ENCODE peak calls at places on chromosomes 5 and 9, in five cellular contexts. R is H1, X is colonic mucosa, U is HCT116, F is adipocyte. J is an unnamed sample.
A peak's percentile ranks its signal among the peaks of the same experiment; 100 is the strongest.

GRCh38 chr9:91024841-91025240 is 223.2 kb downstream of the SYK start:
- DNase-seq in R (no peak), X (no peak), U (no peak), F (no peak), J (no peak)

GRCh38 chr5:56039985-56040384 is 45.2 kb upstream of the IL6ST start:
- DNase-seq in F (no peak), X (no peak), U (no peak), R (no peak), J (peak; percentile 72)

GRCh38 chr9:18379073-18379811 is 94.7 kb upstream of the ADAMTSL1 start:
- DNase-seq in U (no peak), F (peak; percentile 77), X (no peak), R (no peak), J (peak; percentile 70)

GRCh38 chr9:115008536-115008935 is 78.1 kb upstream of the TNFSF8 start:
- DNase-seq in R (no peak), F (peak; percentile 86), X (no peak), U (no peak), J (no peak)

GRCh38 chr9:96048116-96048953 is 172.8 kb downstream of the ERCC6L2 start:
- DNase-seq in R (peak; percentile 66), X (no peak), U (no peak), F (no peak), J (peak; percentile 55)

GRCh38 chr9:23123048-23123632 is 676.5 kb downstream of the DMRTA1 start:
- DNase-seq in F (peak; percentile 71), X (no peak), U (no peak), R (peak; percentile 50), J (peak; percentile 55)

GRCh38 chr5:149839761-149840160 is 104.8 kb downstream of the PDE6A start:
- DNase-seq in R (no peak), F (no peak), U (no peak), X (no peak), J (no peak)

GRCh38 chr5:179205277-179205676 is 140.0 kb downstream of the ADAMTS2 start:
- DNase-seq in R (no peak), X (no peak), F (no peak), U (no peak), J (no peak)

GRCh38 chr5:139562847-139563246 is 1.7 kb downstream of the UBE2D2 start:
- DNase-seq in R (no peak), F (no peak), U (no peak), X (no peak), J (peak; percentile 21)

GRCh38 chr9:113973226-113973625 is 97.1 kb downstream of the ZNF618 start:
- DNase-seq in F (no peak), X (no peak), U (no peak), R (no peak), J (no peak)

GRCh38 chr9:109652112-109652511 is 127.9 kb upstream of the PALM2AKAP2 start:
- DNase-seq in R (no peak), X (no peak), U (no peak), F (peak; percentile 23), J (no peak)

GRCh38 chr9:75096796-75097195 is 8.5 kb downstream of the OSTF1 start:
- DNase-seq in X (no peak), U (no peak), R (no peak), F (no peak), J (no peak)

GRCh38 chr5:180644825-180645608 is 4.4 kb downstream of the FLT4 start:
- DNase-seq in R (peak; percentile 45), F (no peak), X (no peak), U (no peak), J (peak; percentile 93)

GRCh38 chr5:56402273-56403223 is 169.4 kb upstream of the ANKRD55 start:
- DNase-seq in F (no peak), R (no peak), X (no peak), U (no peak), J (no peak)

GRCh38 chr9:72065076-72065475 is 4.7 kb upstream of the C9orf57 start:
- DNase-seq in F (no peak), X (no peak), R (no peak), U (no peak), J (no peak)

GRCh38 chr5:68242743-68243142 is 27.2 kb downstream of the PIK3R1 start:
- DNase-seq in F (peak; percentile 67), U (no peak), R (no peak), X (no peak), J (peak; percentile 86)

GRCh38 chr9:138037140-138037539 is 159.6 kb downstream of the CACNA1B start:
- DNase-seq in X (peak; percentile 2), R (no peak), F (no peak), U (no peak), J (no peak)

GRCh38 chr5:111704452-111705085 is 52.4 kb downstream of the NREP start:
- DNase-seq in X (no peak), R (no peak), U (no peak), F (no peak), J (no peak)

GRCh38 chr5:77326142-77326541 is 115.7 kb downstream of the PDE8B start:
- DNase-seq in U (no peak), F (no peak), X (no peak), R (no peak), J (no peak)

GRCh38 chr5:28009526-28010025 is 971.2 kb upstream of the CDH9 start:
- DNase-seq in U (no peak), F (no peak), R (no peak), X (no peak), J (no peak)

GRCh38 chr5:24621809-24622208 is 23.0 kb downstream of the CDH10 start:
- DNase-seq in R (no peak), U (no peak), F (no peak), X (peak; percentile 18), J (no peak)

GRCh38 chr5:57937025-57937424 is 454.4 kb upstream of the ACTBL2 start:
- DNase-seq in F (peak; percentile 35), R (no peak), X (no peak), U (no peak), J (no peak)

GRCh38 chr9:73050887-73051550 is 98.2 kb upstream of the ALDH1A1 start:
- DNase-seq in R (no peak), X (no peak), U (peak; percentile 7), F (peak; percentile 55), J (no peak)

GRCh38 chr5:150778517-150779396 is at the start of gene SMIM3:
- DNase-seq in R (peak; percentile 86), F (peak; percentile 95), U (no peak), X (peak; percentile 84), J (peak; percentile 58)

GRCh38 chr5:53381-54174 is 38.4 kb upstream of the PLEKHG4B start:
- DNase-seq in F (peak; percentile 77), X (no peak), U (no peak), R (peak; percentile 94), J (no peak)
- H3K9ac ChIP-seq in F (no peak overlapping the region), X (no peak overlapping the region), U (no peak overlapping the region), R (peak overlapping the region; percentile 70), J (no peak overlapping the region)

DNA sequence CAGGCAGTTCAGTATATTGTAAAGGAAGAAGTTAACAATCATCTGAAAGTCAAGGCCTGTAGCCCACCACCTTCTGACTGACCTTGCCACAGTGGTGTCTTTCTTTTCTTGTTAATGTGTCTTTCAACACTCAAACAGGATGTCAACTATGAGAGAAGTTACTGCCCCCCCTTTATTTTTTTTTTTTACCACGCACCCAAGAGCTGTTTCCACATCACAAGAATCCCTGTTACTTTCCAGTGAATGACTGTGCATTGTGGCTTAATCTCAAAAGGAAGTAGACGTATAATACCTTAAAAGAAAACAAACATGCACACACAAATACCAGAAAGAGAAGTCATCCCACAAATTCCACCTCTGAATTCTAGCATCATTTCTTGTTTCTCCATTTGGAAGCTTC is 201.3 kb downstream of the EFNA5 start:
- DNase-seq in R (no peak), X (no peak), F (peak; percentile 84), U (peak; percentile 50), J (peak; percentile 96)
- H3K9ac ChIP-seq in R (no peak overlapping the region), X (no peak overlapping the region), F (no peak overlapping the region), U (no peak overlapping the region), J (peak overlapping the region; percentile 84)

GRCh38 chr9:134289241-134289875 is 36.9 kb upstream of the RXRA start:
- DNase-seq in F (no peak), U (no peak), R (no peak), X (no peak), J (no peak)
- H3K9ac ChIP-seq in F (no peak overlapping the region), U (no peak overlapping the region), R (no peak overlapping the region), X (no peak overlapping the region), J (no peak overlapping the region)

GRCh38 chr9:94783928-94784327 is 57.4 kb downstream of the AOPEP start:
- DNase-seq in F (peak; percentile 35), U (no peak), R (no peak), X (no peak), J (no peak)
- H3K9ac ChIP-seq in F (no peak overlapping the region), U (no peak overlapping the region), R (no peak overlapping the region), X (no peak overlapping the region), J (no peak overlapping the region)

GRCh38 chr5:103389846-103390245 is 131.3 kb downstream of the MACIR start:
- DNase-seq in U (no peak), F (no peak), R (no peak), X (no peak), J (no peak)
- H3K9ac ChIP-seq in U (no peak overlapping the region), F (no peak overlapping the region), R (no peak overlapping the region), X (no peak overlapping the region), J (no peak overlapping the region)

GRCh38 chr9:133144142-133144886 is 19.4 kb downstream of the GBGT1 start:
- DNase-seq in F (peak; percentile 83), X (peak; percentile 91), U (no peak), R (peak; percentile 94), J (peak; percentile 69)
- H3K9ac ChIP-seq in F (peak overlapping the region; percentile 75), X (peak overlapping the region; percentile 78), U (peak overlapping the region; percentile 45), R (peak overlapping the region; percentile 51), J (no peak overlapping the region)

DNA sequence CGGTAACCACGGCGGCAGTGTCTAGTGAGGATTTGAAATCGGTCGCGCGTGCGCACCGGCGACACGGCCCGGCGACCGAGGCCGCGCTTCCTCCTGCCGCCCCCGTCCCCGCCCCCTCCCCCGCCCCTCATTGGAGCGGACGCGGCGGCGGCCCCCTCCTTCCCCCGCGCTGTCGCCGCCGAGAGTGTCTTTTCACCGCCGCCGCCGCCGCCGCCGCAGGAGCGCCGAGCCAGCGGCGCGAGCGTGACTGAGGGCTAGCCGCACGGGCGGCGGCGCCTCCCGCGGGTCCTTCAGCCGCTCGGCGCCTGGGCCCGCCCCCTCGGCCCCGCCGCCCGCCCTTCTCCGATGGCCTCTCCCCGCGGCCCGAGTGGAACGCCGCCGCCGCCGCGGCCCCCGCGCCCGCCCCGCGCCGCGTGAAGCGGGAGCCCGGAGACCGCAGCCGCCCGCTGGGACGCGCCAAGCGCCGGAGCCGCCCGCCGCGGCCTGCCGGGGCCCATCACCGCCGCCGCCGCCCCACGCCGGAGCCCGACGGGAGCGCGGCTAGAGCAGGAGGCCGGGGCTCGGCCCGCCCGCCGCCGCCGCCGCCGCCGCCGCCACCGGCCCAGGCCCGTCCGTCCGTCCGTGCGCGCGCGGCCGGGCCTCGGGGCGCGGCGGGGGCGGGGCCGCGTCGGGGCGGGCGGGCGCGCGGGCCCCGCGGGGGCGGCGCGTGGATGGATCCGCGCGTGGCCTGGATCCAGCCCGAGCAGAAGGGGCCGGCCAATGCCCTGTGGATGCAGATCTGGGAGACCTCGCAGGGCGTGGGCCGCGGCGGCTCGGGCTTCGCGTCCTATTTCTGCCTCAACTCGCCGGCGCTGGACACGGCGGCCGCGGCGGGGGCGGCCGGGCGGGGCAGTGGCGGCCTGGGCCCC is at the start of gene TENT4A:
- DNase-seq in X (peak; percentile 40), U (no peak), F (peak; percentile 65), R (peak; percentile 55), J (no peak)
- H3K9ac ChIP-seq in X (peak within 1 kb of the TSS; percentile 87), U (peak within 1 kb of the TSS; percentile 96), F (peak within 1 kb of the TSS; percentile 92), R (peak within 1 kb of the TSS; percentile 78), J (peak within 1 kb of the TSS; percentile 36)

GRCh38 chr9:127121628-127122175 is 733 bp downstream of the ANGPTL2 start:
- DNase-seq in X (no peak), U (no peak), F (peak; percentile 61), R (peak; percentile 60), J (no peak)
- H3K9ac ChIP-seq in X (peak overlapping the region; percentile 66), U (no peak overlapping the region), F (peak overlapping the region; percentile 98), R (peak overlapping the region; percentile 14), J (peak overlapping the region; percentile 77)